ENCODE peak calls at places on chromosomes 2 and 18, in nine cellular contexts. M is GM10248, K is tibial artery, T is fibroblast of mammary gland, Q is WTC11, C is BE2C, S is NB4, E is AG09309, O is neural progenitor cell. N is an unnamed sample.

GRCh38 chr2:88871336-88871735 is 179.9 kb downstream of the RPIA start:
- DNase-seq in M (no peak), C (no peak), K (no peak), E (no peak), Q (no peak), O (no peak), T (no peak), S (peak), N (no peak)

GRCh38 chr2:65193446-65193845 is 34.2 kb upstream of the ACTR2 start:
- DNase-seq in S (peak), Q (no peak), T (no peak), K (no peak), E (no peak), M (no peak), C (no peak), O (no peak), N (no peak)

GRCh38 chr2:66462196-66462825 is 27.4 kb downstream of the MEIS1 start:
- DNase-seq in T (no peak), S (no peak), O (no peak), K (no peak), E (no peak), C (no peak), Q (no peak), M (no peak), N (peak)

GRCh38 chr2:192243488-192243887 is 48.8 kb upstream of the TMEFF2 start:
- DNase-seq in C (no peak), K (no peak), O (no peak), S (no peak), M (no peak), T (peak), E (no peak), Q (no peak), N (no peak)

GRCh38 chr2:160332318-160332717 is 132.2 kb upstream of the ITGB6 start:
- DNase-seq in E (no peak), S (peak), Q (no peak), T (peak), K (no peak), C (no peak), O (no peak), M (no peak), N (no peak)

GRCh38 chr2:115400940-115401339 is 958.5 kb downstream of the DPP10 start:
- DNase-seq in O (no peak), S (no peak), T (no peak), M (no peak), C (no peak), E (no peak), K (no peak), Q (no peak), N (no peak)

GRCh38 chr2:236348976-236349375 is 84.8 kb upstream of the ASB18 start:
- DNase-seq in K (no peak), Q (no peak), E (no peak), S (no peak), M (no peak), O (no peak), C (no peak), T (no peak), N (no peak)

GRCh38 chr2:227106845-227107759 is 56.9 kb downstream of the COL4A4 start:
- DNase-seq in T (peak), M (peak), Q (peak), E (peak), K (no peak), C (peak), O (peak), S (peak), N (peak)

GRCh38 chr2:120798569-120799215 is 63.0 kb downstream of the GLI2 start:
- DNase-seq in E (no peak), Q (peak), C (no peak), M (no peak), S (peak), T (no peak), K (no peak), O (peak), N (no peak)

GRCh38 chr2:85133751-85134254 is 611 bp downstream of the TCF7L1 start:
- DNase-seq in E (no peak), K (peak), S (peak), Q (peak), O (no peak), T (peak), C (no peak), M (peak), N (peak)

GRCh38 chr18:61608306-61608705 is 275.1 kb downstream of the CDH20 start:
- DNase-seq in Q (no peak), S (no peak), K (no peak), T (no peak), O (no peak), M (no peak), C (no peak), E (no peak), N (no peak)

GRCh38 chr2:15092691-15093090 is 460.2 kb downstream of the LRATD1 start:
- DNase-seq in S (no peak), K (no peak), M (no peak), O (no peak), Q (no peak), E (no peak), C (no peak), T (peak), N (no peak)

GRCh38 chr2:208502288-208502687 is 95.7 kb downstream of the PTH2R start:
- DNase-seq in E (no peak), O (no peak), K (no peak), T (no peak), S (no peak), Q (no peak), C (no peak), M (no peak), N (no peak)

GRCh38 chr18:3661989-3662388 is 212.0 kb downstream of the TGIF1 start:
- DNase-seq in M (no peak), C (no peak), E (no peak), S (no peak), O (no peak), T (no peak), Q (no peak), K (no peak), N (no peak)

GRCh38 chr2:73728711-73729110 is 8.4 kb downstream of the TPRKB start:
- DNase-seq in Q (no peak), E (no peak), S (no peak), T (no peak), O (no peak), K (no peak), M (no peak), C (no peak), N (no peak)

GRCh38 chr2:190571666-190572065 is 37.1 kb upstream of the NEMP2 start:
- DNase-seq in O (no peak), M (no peak), Q (no peak), S (peak), K (no peak), T (no peak), C (no peak), E (no peak), N (no peak)

GRCh38 chr2:240214790-240215675 is 74.6 kb upstream of the OTOS start:
- DNase-seq in S (no peak), O (no peak), Q (no peak), T (no peak), M (no peak), K (peak), C (no peak), E (no peak), N (no peak)

GRCh38 chr18:43587538-43588153 is 310.4 kb upstream of the SYT4 start:
- DNase-seq in T (peak), Q (no peak), K (no peak), S (peak), M (peak), E (peak), C (no peak), O (peak), N (no peak)

GRCh38 chr2:8761529-8762164 is 75.8 kb downstream of the KIDINS220 start:
- DNase-seq in M (peak), C (no peak), E (peak), T (peak), S (peak), K (no peak), O (peak), Q (no peak), N (no peak)

GRCh38 chr2:214481204-214481603 is 70.3 kb downstream of the VWC2L start:
- DNase-seq in O (peak), S (no peak), E (peak), T (peak), C (no peak), Q (no peak), K (no peak), M (no peak), N (no peak)

GRCh38 chr2:200356794-200357472 is 50.4 kb downstream of the SPATS2L start:
- DNase-seq in K (no peak), M (no peak), T (peak), O (peak), E (peak), Q (no peak), C (no peak), S (no peak), N (no peak)

DNA sequence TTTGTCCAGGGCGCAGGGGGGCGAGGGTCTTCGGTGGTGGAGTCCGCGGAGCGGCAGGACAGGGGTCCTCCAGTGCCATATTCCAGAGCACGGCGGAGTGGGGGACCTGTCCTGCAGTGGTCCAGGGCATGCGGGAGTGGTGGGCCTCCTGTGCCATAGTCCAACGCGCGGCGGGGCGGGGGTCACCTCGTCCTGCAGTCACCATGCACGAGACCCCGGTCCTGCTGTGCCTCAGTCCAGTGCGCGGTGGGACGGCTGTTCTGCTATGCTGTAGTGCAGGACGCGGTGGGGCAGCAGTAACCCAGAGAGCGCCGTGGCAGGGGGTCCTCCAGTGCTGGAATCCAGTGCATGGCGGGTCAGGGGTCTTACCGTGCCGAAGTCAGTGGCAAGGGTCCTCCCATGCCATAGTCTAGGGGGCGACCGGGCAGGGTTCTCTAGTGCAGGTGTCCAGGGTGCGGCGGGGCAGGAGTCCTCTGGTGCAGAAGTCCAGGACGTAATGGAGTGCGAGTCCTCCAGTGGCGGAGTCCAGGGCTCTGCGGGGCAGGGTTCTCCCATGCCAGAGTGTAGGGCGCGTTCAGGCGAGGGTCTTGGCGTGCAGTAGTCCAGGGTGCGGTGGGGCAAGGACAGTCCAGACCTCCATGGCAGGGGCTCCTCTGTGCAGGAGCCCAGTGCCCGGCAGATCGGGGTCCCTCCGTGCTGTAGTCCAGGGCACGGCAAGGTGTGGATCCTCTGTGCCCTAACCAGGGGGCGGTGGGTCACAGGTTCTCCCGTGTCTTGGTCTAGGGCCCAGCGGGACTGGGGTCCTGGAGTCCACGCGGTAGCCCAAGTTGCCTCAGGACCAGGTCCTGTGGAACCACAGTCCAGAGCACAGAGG is 130.4 kb downstream of the CCDC74A start:
- DNase-seq in O (no peak), Q (no peak), S (no peak), K (no peak), T (no peak), C (no peak), M (no peak), E (no peak), N (no peak)
- TF ChIP-seq CTCF in O (no peak), Q (no peak), S (no peak), K (no peak), T (no peak), C (no peak), M (no peak), E (no peak), N (no peak)

GRCh38 chr18:59376351-59376935 is 17.4 kb upstream of the LMAN1 start:
- DNase-seq in C (no peak), E (no peak), S (no peak), T (no peak), O (peak), Q (no peak), K (no peak), M (no peak), N (no peak)
- TF ChIP-seq CTCF in C (no peak), E (no peak), S (no peak), T (no peak), O (no peak), Q (no peak), K (no peak), M (no peak), N (no peak)

DNA sequence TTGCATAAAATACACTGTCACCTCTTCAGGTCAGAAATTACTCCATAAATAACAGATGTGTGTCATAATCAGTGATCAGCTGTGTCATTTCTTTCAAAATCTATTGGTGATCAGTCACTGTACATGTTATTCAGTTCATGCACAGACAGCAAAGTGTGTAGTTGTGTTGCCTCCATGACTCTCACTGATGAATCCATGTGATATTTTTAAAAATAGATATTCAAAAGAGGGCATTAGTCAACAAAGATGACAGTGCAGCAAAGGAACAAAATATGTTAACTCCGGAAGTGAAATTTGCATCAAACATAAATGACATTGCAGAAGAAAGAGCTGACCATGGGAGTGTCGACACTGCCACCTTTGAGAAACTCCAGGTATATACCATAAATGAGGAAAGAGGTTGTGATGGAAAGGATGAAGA is 17.1 kb upstream of the MCM6 start:
- DNase-seq in S (no peak), M (no peak), T (no peak), O (no peak), C (no peak), E (no peak), K (no peak), Q (no peak), N (no peak)
- TF ChIP-seq CTCF in S (no peak), M (no peak), T (no peak), O (no peak), C (no peak), E (no peak), K (no peak), Q (no peak), N (no peak)

GRCh38 chr2:107591541-107591940 is 235.2 kb upstream of the RGPD4 start:
- DNase-seq in O (no peak), C (no peak), K (no peak), M (no peak), Q (no peak), T (peak), E (peak), S (no peak), N (no peak)
- TF ChIP-seq CTCF in O (no peak), C (no peak), K (no peak), M (no peak), Q (no peak), T (no peak), E (no peak), S (no peak), N (no peak)

DNA sequence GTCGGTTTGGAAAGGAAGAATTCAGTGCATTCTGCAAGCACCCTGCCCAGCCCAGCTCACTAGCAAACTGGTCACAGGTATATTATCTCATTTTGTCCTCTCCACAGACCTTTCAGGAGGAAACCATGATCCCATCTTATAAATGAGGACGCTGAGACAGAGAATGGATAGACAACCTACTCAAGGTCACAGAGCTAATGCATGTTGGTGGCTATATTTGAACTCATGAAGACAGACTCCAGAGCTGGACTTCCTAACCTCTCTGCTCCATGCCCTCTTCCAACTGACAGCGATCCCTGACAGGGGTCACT is 29.5 kb downstream of the SERPINB5 start:
- DNase-seq in M (no peak), C (no peak), Q (no peak), E (no peak), O (no peak), T (no peak), S (no peak), K (no peak), N (no peak)
- TF ChIP-seq CTCF in M (no peak), C (no peak), Q (no peak), E (no peak), O (no peak), T (no peak), S (no peak), K (no peak), N (no peak)

GRCh38 chr18:63850010-63850409 is 37.5 kb upstream of the SERPINB2 start:
- DNase-seq in E (no peak), S (peak), M (no peak), O (peak), T (peak), C (peak), K (no peak), Q (peak), N (peak)
- TF ChIP-seq CTCF in E (peak), S (peak), M (peak), O (peak), T (peak), C (peak), K (no peak), Q (no peak), N (peak)

GRCh38 chr2:152557273-152557879 is 159.9 kb downstream of the PRPF40A start:
- DNase-seq in T (peak), E (no peak), K (no peak), S (no peak), Q (no peak), C (no peak), M (no peak), O (no peak), N (no peak)

GRCh38 chr2:152553518-152553917 is 163.7 kb downstream of the PRPF40A start:
- DNase-seq in C (no peak), T (no peak), O (no peak), K (no peak), Q (no peak), E (no peak), S (no peak), M (no peak), N (no peak)

GRCh38 chr2:152552868-152553267 is 164.4 kb downstream of the PRPF40A start:
- DNase-seq in K (no peak), T (no peak), E (no peak), Q (no peak), C (no peak), M (no peak), S (no peak), O (no peak), N (no peak)

GRCh38 chr2:152556506-152556905 is 160.8 kb downstream of the PRPF40A start:
- DNase-seq in K (no peak), S (no peak), C (no peak), O (no peak), Q (no peak), M (no peak), T (no peak), E (no peak), N (no peak)

DNA sequence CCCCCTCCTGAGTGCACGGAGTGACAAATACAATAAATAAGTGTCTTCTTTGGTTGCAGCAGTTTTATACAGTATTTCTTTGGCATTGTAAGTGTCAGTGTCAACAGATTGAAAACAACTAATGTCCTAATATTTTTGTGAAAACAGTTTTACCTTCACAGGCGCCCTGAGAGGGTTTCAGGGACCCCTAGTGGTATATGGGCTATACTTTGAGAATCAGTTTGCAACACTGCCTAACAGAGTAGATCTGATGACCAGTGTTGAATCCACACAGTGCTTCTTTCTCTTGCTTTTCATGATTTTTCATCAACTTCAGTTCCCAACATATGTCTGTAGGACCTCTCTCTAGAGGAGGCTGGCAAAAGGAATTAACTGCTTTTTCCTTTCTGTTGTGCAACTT is 162.2 kb downstream of the PRPF40A start:
- DNase-seq in Q (no peak), M (no peak), O (peak), E (no peak), S (peak), K (no peak), C (no peak), T (peak), N (no peak)
- TF ChIP-seq CTCF in Q (no peak), M (no peak), O (peak), E (peak), S (peak), K (no peak), C (peak), T (peak), N (peak)

DNA sequence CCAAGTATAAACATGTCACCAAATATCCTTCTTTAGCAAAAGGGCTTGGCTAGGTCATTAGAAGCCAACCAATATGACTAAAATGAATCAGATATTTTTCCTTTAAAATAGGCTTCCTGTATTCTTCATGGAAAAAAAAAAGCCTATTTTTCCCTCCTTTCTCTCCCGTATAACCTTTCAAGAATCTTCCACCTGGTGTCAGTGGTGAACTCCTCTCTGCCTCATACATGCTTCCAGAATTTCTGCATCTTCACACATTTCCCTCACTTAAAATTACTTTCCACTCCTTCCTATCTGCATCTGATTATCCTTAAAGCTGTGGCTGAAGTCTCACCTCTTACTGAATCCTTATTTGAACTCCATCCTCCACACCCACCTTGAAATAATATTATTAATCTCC is 116.9 kb upstream of the FANCL start:
- DNase-seq in M (no peak), O (no peak), K (no peak), C (no peak), T (no peak), S (no peak), E (no peak), Q (no peak), N (no peak)
- TF ChIP-seq CTCF in M (no peak), O (no peak), K (no peak), C (no peak), T (no peak), S (no peak), E (no peak), Q (no peak), N (no peak)

GRCh38 chr2:7089284-7089683 is 172.1 kb downstream of the RNF144A start:
- DNase-seq in S (no peak), Q (no peak), C (no peak), K (no peak), T (no peak), O (no peak), E (no peak), M (no peak), N (no peak)

GRCh38 chr2:7084601-7085000 is 167.4 kb downstream of the RNF144A start:
- DNase-seq in Q (no peak), K (no peak), T (no peak), C (no peak), M (no peak), O (no peak), S (no peak), E (no peak), N (no peak)

DNA sequence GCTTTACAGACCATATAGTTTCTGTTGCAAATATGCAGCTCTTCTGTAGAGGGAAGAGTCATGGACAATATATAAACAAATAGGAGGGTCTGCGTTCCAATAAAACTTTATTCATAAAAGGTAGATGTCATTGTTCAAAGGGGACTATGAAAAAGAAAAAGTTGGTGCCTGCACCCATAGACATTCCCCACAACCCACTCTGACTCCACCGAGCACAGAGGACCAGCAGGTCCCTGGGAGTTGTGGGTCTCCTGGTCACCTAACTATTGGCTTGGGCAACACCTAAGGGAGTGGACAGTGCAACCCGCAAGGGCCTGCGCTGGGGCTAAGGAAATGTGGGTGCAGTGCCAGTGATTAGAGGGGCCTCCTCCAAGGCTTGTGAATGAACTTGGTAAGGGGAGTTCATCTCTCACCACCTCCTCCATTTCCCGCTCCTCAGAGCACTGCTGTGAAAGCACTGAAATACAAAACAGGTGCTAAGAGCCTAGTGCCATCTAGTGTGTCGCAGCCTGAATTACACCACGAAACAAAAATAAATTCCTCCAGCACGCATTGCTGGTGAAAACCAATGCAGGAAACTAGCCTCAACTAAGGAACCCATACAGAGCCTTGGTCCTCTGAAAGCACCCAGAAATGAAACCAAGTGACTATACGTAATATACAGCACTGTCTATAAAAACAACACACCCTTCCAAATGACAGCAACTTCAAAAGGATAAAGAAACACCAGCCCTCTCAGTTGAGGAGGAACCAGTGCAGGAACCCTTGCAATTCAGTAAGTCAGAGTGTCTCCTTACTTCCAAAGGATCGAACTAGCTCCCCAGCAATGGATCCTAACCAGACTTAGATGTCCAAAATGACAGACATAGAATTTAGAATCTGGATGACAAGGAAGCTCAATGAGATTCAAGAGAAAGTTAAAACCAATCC is 166.6 kb downstream of the RNF144A start:
- DNase-seq in K (no peak), E (no peak), Q (peak), M (no peak), T (peak), C (peak), S (peak), O (peak), N (no peak)
- TF ChIP-seq CTCF in K (no peak), E (peak), Q (peak), M (peak), T (peak), C (peak), S (peak), O (peak), N (peak)